ENCODE peak calls at places on chromosomes 2 and 18, in nine cellular contexts. H is spleen, E is uterus, A is IMR-90, Q is A549, J is tibial nerve, D is gastrocnemius medialis, W is HepG2, T is stomach. K is an unnamed sample. For H3K4me1, the result is how much of the 10 kb centered on the place peaks cover.

GRCh38 chr18:10681581-10682367 is 155.9 kb downstream of the NAPG start:
- DNase-seq in H (no peak), E (no peak), A (peak), Q (no peak), J (no peak), D (no peak), W (no peak), T (no peak), K (no peak)

GRCh38 chr2:120516323-120517314 is 170.7 kb downstream of the INHBB start:
- DNase-seq in H (no peak), E (no peak), A (peak), Q (no peak), J (no peak), D (no peak), W (peak), T (no peak), K (no peak)

GRCh38 chr2:3543023-3543683 is 15.0 kb downstream of the RNASEH1 start:
- DNase-seq in H (no peak), E (no peak), A (no peak), Q (no peak), J (no peak), D (no peak), W (no peak), T (no peak), K (no peak)

GRCh38 chr2:120831891-120832290 is 96.2 kb downstream of the GLI2 start:
- DNase-seq in H (peak), E (no peak), A (no peak), Q (no peak), J (no peak), D (no peak), W (no peak), T (no peak), K (no peak)

GRCh38 chr2:47264686-47265085 is 109.6 kb upstream of the STPG4 start:
- DNase-seq in H (no peak), E (no peak), A (no peak), Q (no peak), J (no peak), D (no peak), W (no peak), T (no peak), K (no peak)

GRCh38 chr2:127740665-127741287 is 39.5 kb downstream of the SFT2D3 start:
- DNase-seq in H (no peak), E (no peak), A (no peak), Q (no peak), J (no peak), D (no peak), W (no peak), T (no peak), K (no peak)

GRCh38 chr2:23926289-23926749 is 604 bp downstream of the ATAD2B start:
- DNase-seq in H (peak), E (peak), A (no peak), Q (no peak), J (no peak), D (peak), W (no peak), T (peak), K (peak)

GRCh38 chr2:173451137-173451536 is 96.5 kb downstream of the CDCA7 start:
- DNase-seq in H (no peak), E (no peak), A (no peak), Q (no peak), J (no peak), D (no peak), W (no peak), T (no peak), K (no peak)

GRCh38 chr2:180728928-180729559 is 251.4 kb upstream of the UBE2E3 start:
- DNase-seq in H (no peak), E (no peak), A (peak), Q (peak), J (no peak), D (no peak), W (no peak), T (no peak), K (no peak)

GRCh38 chr2:241558532-241559488 is at the start of gene BOK:
- DNase-seq in H (no peak), E (peak), A (peak), Q (peak), J (no peak), D (no peak), W (peak), T (peak), K (peak)

GRCh38 chr2:235270951-235271350 is 222.9 kb upstream of the AGAP1 start:
- DNase-seq in H (no peak), E (no peak), A (peak), Q (no peak), J (no peak), D (no peak), W (no peak), T (no peak), K (no peak)

GRCh38 chr2:28095622-28096021 is 205.1 kb downstream of the BABAM2 start:
- DNase-seq in H (no peak), E (no peak), A (no peak), Q (no peak), J (no peak), D (no peak), W (no peak), T (no peak), K (no peak)

GRCh38 chr18:3008546-3008945 is 4.4 kb downstream of the LPIN2 start:
- DNase-seq in H (no peak), E (no peak), A (peak), Q (peak), J (no peak), D (no peak), W (no peak), T (no peak), K (no peak)

GRCh38 chr2:38509322-38509946 is 93.3 kb downstream of the HNRNPLL start:
- DNase-seq in H (no peak), E (peak), A (peak), Q (no peak), J (no peak), D (no peak), W (no peak), T (no peak), K (no peak)

GRCh38 chr2:210617732-210618330 is 61.4 kb downstream of the CPS1 start:
- DNase-seq in H (no peak), E (no peak), A (peak), Q (peak), J (no peak), D (no peak), W (peak), T (no peak), K (peak)

GRCh38 chr2:42028571-42029148 is 19.2 kb upstream of the PKDCC start:
- DNase-seq in H (no peak), E (no peak), A (no peak), Q (no peak), J (no peak), D (no peak), W (no peak), T (no peak), K (no peak)

GRCh38 chr2:238299803-238300202 is 11.4 kb upstream of the PER2 start:
- DNase-seq in H (peak), E (no peak), A (no peak), Q (peak), J (no peak), D (no peak), W (no peak), T (peak), K (peak)

GRCh38 chr18:75405341-75405740 is 22.2 kb downstream of the SMIM21 start:
- DNase-seq in H (no peak), E (no peak), A (peak), Q (no peak), J (no peak), D (no peak), W (no peak), T (no peak), K (no peak)

GRCh38 chr2:234986866-234987720 is 35.3 kb downstream of the SH3BP4 start:
- DNase-seq in H (no peak), E (no peak), A (no peak), Q (no peak), J (no peak), D (no peak), W (no peak), T (no peak), K (no peak)

GRCh38 chr2:186493564-186494085 is 7.6 kb downstream of the ZC3H15 start:
- DNase-seq in H (no peak), E (no peak), A (no peak), Q (no peak), J (no peak), D (no peak), W (no peak), T (no peak), K (no peak)

GRCh38 chr2:10846110-10846861 is 33.7 kb upstream of the PDIA6 start:
- DNase-seq in H (no peak), E (no peak), A (no peak), Q (no peak), J (no peak), D (peak), W (peak), T (no peak), K (no peak)

GRCh38 chr2:77391119-77391518 is 131.1 kb downstream of the LRRTM4 start:
- DNase-seq in H (no peak), E (no peak), A (no peak), Q (no peak), J (no peak), D (no peak), W (no peak), T (no peak), K (no peak)

GRCh38 chr2:62775367-62775668 is 69.8 kb downstream of the EHBP1 start:
- DNase-seq in H (no peak), E (no peak), A (no peak), Q (no peak), J (no peak), D (no peak), W (no peak), T (no peak), K (no peak)

GRCh38 chr2:73003027-73003426 is 68.5 kb downstream of the SFXN5 start:
- DNase-seq in H (peak), E (no peak), A (no peak), Q (no peak), J (no peak), D (no peak), W (no peak), T (no peak), K (no peak)

GRCh38 chr2:20118051-20118450 is 66.6 kb upstream of the LAPTM4A start:
- DNase-seq in H (no peak), E (no peak), A (no peak), Q (no peak), J (no peak), D (no peak), W (no peak), T (no peak), K (no peak)

GRCh38 chr2:11777066-11777782 is 30.8 kb downstream of the LPIN1 start:
- DNase-seq in H (no peak), E (no peak), A (no peak), Q (no peak), J (peak), D (peak), W (no peak), T (no peak), K (no peak)

GRCh38 chr2:218009191-218010114 is 6.7 kb upstream of the TNS1 start:
- DNase-seq in H (no peak), E (no peak), A (no peak), Q (no peak), J (no peak), D (no peak), W (no peak), T (no peak), K (no peak)

GRCh38 chr2:134119672-134120159 is 134.2 kb upstream of the MGAT5 start:
- DNase-seq in H (peak), E (peak), A (peak), Q (peak), J (peak), D (peak), W (peak), T (peak), K (peak)
- TF ChIP-seq POLR2A in H (peak), E (peak), A (peak), Q (peak), J (peak), D (peak), W (peak), T (peak), K (peak)

GRCh38 chr2:30403592-30404353 is 43.3 kb upstream of the LCLAT1 start:
- DNase-seq in H (no peak), E (no peak), A (no peak), Q (no peak), J (no peak), D (no peak), W (no peak), T (no peak), K (no peak)
- H3K27ac ChIP-seq in H (peak), E (peak), A (peak), Q (no peak), J (no peak), D (peak), W (no peak), T (no peak), K (no peak)

DNA sequence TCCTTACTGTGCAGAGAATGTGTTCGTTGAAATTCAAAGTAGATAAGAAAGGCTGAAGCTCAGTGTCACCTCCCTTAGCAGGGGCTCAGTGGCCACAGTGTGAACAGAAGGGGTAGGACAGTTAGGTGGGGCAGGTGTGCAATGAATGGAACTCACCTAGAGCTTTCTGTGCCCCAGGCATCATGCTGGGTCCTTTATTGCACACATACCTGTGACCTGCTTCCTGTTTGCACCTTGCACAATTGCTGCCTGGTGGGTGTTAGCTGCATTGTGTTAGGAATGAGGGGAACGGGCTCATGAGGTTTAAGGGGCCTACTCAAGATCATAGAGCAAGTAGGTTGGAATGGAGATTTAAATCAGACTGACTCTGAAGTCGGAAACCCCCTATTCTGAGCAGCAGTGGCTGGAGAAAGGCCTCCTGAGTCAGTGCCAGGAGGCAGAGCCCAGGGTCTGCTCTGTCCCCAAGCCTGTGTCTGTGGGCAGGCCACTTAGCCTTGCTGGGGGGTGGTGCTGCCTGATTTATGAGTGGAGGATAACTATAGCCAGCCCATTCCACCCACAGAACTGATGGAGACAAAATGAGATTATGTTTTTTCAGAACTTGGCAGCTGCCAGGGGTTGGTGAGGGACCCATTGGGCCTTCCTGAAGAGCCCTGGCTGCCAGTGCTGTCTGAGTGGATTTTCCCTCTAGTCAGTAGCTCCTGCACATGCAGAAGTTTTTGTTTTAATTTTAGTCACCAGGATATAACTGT is 76.2 kb downstream of the NPAS2 start:
- DNase-seq in H (no peak), E (no peak), A (no peak), Q (no peak), J (no peak), D (no peak), W (no peak), T (no peak), K (no peak)
- H3K4me1 ChIP-seq in H (under half), E (under half), A (under half), Q (half or more), J (under half), D (under half), W (half or more), T (under half), K (under half)

DNA sequence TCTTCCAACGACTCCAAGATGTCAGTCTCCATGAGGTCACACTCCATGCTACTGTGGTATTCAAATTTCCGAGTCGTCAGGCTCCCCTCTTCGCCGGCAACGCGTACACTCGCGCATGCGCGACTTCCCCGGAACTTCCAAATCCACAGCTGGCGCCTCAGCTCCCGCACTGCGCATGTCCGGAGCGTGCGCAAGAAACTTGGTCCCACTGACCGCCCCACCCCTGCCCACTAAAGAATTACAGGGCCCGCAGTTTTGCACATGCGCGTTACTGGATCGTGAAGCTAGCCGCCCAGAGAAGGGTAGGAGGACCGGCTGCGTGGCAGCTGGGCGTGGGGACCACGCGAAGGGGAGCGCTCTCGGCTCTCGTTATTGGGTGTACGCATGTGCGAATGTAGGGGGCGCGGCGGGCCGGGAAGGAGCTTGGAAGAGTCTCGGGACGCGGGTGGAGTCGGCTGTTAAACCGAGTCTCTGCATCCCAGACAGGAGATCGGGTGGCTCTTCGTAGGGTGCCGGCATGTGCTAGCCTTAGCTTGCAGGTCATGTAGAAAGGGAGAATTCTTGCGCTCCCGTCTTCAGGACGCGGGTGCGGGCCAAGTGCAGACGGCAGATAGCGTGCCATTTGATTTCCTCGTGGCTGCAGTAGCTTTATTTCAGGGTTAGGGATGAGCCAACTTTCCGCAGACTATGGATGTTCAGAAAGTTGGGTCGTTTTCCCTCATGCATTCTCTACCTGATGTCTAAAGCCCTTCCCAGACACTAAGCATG is at the start of gene FAM98A:
- DNase-seq in H (peak), E (peak), A (peak), Q (peak), J (peak), D (peak), W (peak), T (peak), K (peak)
- TF ChIP-seq POLR2A in H (no peak), E (peak), A (peak), Q (peak), J (peak), D (peak), W (peak), T (no peak), K (peak)

GRCh38 chr18:63606526-63606925 is 19.4 kb downstream of the SERPINB13 start:
- DNase-seq in H (no peak), E (no peak), A (no peak), Q (no peak), J (no peak), D (no peak), W (no peak), T (no peak), K (no peak)
- H3K27ac ChIP-seq in H (no peak), E (no peak), A (no peak), Q (no peak), J (no peak), D (no peak), W (no peak), T (no peak), K (no peak)

DNA sequence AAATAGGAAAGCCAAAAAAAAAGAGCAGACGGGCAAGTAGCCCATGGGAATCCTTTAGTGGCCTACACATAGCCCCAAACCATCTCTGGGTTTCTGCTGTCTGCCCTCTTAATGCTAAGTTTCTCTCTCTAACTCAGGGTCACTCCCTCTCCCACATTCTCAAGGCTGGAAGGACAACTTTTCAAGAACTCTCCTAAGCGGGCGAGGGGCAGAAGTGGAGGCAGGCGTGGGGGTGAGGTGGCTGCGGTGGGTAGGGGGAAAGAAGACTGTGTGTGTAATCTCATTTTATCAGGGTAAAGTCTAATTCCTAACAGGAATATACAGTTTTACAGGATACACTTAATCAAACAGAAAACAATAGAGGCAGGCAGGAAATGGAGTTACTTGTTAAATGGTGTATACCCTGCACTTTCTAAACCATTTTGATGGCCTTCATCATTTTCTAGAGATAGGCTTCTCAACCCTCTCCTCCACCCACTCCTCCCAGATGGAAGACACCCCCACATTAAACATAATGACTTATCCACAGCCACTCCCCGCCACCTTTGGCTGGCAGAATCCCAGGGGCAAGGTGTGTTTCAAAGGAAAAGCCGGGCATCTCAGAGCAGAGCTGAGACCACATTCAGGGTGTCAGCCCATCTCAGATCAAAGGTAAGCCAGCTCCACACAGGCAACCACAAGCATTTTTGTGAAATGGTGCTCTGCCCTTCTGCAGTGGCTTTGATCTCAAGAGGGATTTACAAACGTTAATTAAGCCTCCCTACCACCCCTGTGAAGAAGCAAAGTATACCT is 6.8 kb downstream of the SMAD7 start:
- DNase-seq in H (no peak), E (no peak), A (no peak), Q (no peak), J (no peak), D (no peak), W (no peak), T (no peak), K (no peak)
- H3K4me1 ChIP-seq in H (half or more), E (half or more), A (half or more), Q (half or more), J (half or more), D (half or more), W (half or more), T (half or more), K (under half)

GRCh38 chr2:65130440-65131175 is 702 bp upstream of the RAB1A start:
- DNase-seq in H (no peak), E (no peak), A (no peak), Q (no peak), J (no peak), D (no peak), W (no peak), T (no peak), K (no peak)
- TF ChIP-seq POLR2A in H (no peak), E (no peak), A (peak), Q (peak), J (no peak), D (no peak), W (peak), T (no peak), K (no peak)

DNA sequence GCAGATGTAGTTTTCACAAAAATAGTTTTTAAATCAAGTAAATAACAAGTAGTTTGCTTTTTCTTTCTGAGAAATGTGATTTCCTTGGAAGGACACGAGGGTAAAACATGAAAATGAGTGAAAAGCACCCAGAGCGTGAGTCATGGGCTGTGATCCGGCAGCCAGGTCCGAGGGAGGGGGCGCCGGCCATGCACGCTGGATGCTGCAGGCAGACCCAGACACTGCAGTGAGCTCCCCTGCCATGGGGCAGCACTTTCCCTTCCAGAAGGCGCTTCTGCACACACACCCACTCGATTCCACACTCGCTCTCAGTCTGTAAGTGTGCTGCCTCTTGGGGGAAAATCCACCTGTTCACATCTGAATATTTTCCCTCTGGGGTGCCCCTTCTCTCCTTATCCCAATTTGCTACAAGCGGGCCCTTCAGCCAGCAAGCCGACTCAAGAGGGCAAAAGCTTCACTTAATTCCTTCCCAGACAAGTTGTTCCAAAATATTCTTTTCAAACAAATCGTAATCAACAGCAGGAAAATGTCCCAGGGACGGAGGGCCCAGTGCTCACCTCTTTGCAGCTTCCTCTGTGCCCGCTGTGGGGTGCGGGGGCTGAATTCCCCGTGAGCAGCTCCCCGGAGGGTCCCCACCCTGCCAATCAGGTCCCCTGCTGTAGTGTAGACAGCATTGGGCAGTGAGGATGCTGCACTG is 87.0 kb upstream of the ID2 start:
- DNase-seq in H (peak), E (no peak), A (peak), Q (no peak), J (no peak), D (no peak), W (no peak), T (no peak), K (no peak)
- H3K27ac ChIP-seq in H (no peak), E (no peak), A (no peak), Q (peak), J (no peak), D (no peak), W (no peak), T (no peak), K (no peak)